ENCODE peak calls at places on chromosomes 3 and 15, in four cellular contexts. A, F, Z and R are unnamed samples.

GRCh38 chr3:187522293-187522692 is 147.9 kb downstream of the SST start:
- DNase-seq in A (no peak), F (no peak), Z (no peak), R (no peak)

GRCh38 chr15:20340931-20341661 is 200.5 kb downstream of the GOLGA6L6 start:
- DNase-seq in A (peak), Z (no peak), F (no peak), R (peak)

GRCh38 chr3:146164951-146165350 is 4.0 kb upstream of the PLOD2 start:
- DNase-seq in Z (peak), F (no peak), A (no peak), R (no peak)

GRCh38 chr15:67173015-67173414 is 81.4 kb downstream of the AAGAB start:
- DNase-seq in F (no peak), Z (no peak), A (no peak), R (no peak)

GRCh38 chr15:59531066-59531465 is 80.5 kb upstream of the GCNT3 start:
- DNase-seq in A (no peak), F (no peak), Z (no peak), R (no peak)

GRCh38 chr15:78035319-78035718 is 42.2 kb downstream of the TBC1D2B start:
- DNase-seq in A (peak), F (no peak), Z (no peak), R (no peak)

GRCh38 chr15:49064884-49065283 is 18.6 kb upstream of the SECISBP2L start:
- DNase-seq in A (no peak), F (no peak), Z (no peak), R (no peak)

GRCh38 chr3:65412591-65412990 is 626.1 kb downstream of the MAGI1 start:
- DNase-seq in A (peak), F (no peak), Z (peak), R (no peak)

GRCh38 chr15:98842192-98842972 is 165.2 kb downstream of the PGPEP1L start:
- DNase-seq in F (no peak), Z (peak), A (no peak), R (peak)

GRCh38 chr15:89768071-89768500 is 8.0 kb upstream of the MESP2 start:
- DNase-seq in F (peak), A (no peak), Z (no peak), R (no peak)

GRCh38 chr15:95875141-95875643 is 455.3 kb upstream of the NR2F2 start:
- DNase-seq in Z (peak), F (peak), A (no peak), R (peak)

GRCh38 chr3:52136513-52136912 is 17.7 kb downstream of the POC1A start:
- DNase-seq in A (peak), Z (peak), F (no peak), R (no peak)

GRCh38 chr3:195184716-195185421 is 86.1 kb downstream of the XXYLT1 start:
- DNase-seq in A (no peak), F (no peak), Z (no peak), R (no peak)

GRCh38 chr3:64674591-64675076 is 13.2 kb downstream of the ADAMTS9 start:
- DNase-seq in F (peak), A (no peak), Z (no peak), R (no peak)

GRCh38 chr3:24351779-24352469 is 142.7 kb downstream of the THRB start:
- DNase-seq in F (peak), A (peak), Z (no peak), R (no peak)

GRCh38 chr3:11558002-11558401 is 85.7 kb downstream of the VGLL4 start:
- DNase-seq in F (peak), Z (peak), A (no peak), R (peak)

GRCh38 chr15:74275957-74276356 is 39.8 kb downstream of the CCDC33 start:
- DNase-seq in Z (peak), A (no peak), F (no peak), R (no peak)

GRCh38 chr3:195925746-195926145 is 17.4 kb upstream of the TNK2 start:
- DNase-seq in Z (no peak), A (no peak), F (no peak), R (no peak)

GRCh38 chr15:29863438-29863837 is 41.2 kb upstream of the TJP1 start:
- DNase-seq in F (no peak), A (no peak), Z (no peak), R (no peak)

GRCh38 chr15:78570710-78571109 is 5.4 kb downstream of the CHRNA5 start:
- DNase-seq in Z (peak), A (no peak), F (no peak), R (no peak)

GRCh38 chr3:10745392-10745791 is 70.6 kb upstream of the SLC6A11 start:
- DNase-seq in F (no peak), A (no peak), Z (no peak), R (no peak)

GRCh38 chr3:45181496-45181895 is 35.3 kb upstream of the CDCP1 start:
- DNase-seq in F (no peak), Z (no peak), A (no peak), R (no peak)

GRCh38 chr3:163056874-163057497 is 1560.4 kb downstream of the OTOL1 start:
- DNase-seq in A (no peak), F (peak), Z (peak), R (peak)

GRCh38 chr3:45560270-45561020 is 34.1 kb upstream of the LIMD1 start:
- DNase-seq in Z (no peak), A (peak), F (peak), R (no peak)

GRCh38 chr3:103786296-103786695 is 1351.5 kb downstream of the ZPLD1 start:
- DNase-seq in F (no peak), A (no peak), Z (peak), R (no peak)

GRCh38 chr3:134607054-134608022 is 43.5 kb downstream of the KY start:
- DNase-seq in Z (no peak), F (no peak), A (no peak), R (no peak)

GRCh38 chr3:98110191-98110908 is 20.2 kb upstream of the OR5H1 start:
- DNase-seq in F (no peak), A (no peak), Z (peak), R (no peak)

GRCh38 chr3:23236890-23237289 is 33.8 kb downstream of the UBE2E2 start:
- DNase-seq in Z (no peak), F (no peak), A (no peak), R (no peak)

GRCh38 chr3:50572801-50573371 is 3.6 kb downstream of the HEMK1 start:
- DNase-seq in F (no peak), Z (no peak), A (no peak), R (no peak)

GRCh38 chr15:50820808-50821382 is 55.4 kb upstream of the SPPL2A start:
- DNase-seq in F (no peak), A (no peak), Z (peak), R (peak)

GRCh38 chr3:197378987-197379718 is 80.7 kb upstream of the DLG1 start:
- DNase-seq in F (no peak), Z (no peak), A (no peak), R (no peak)

GRCh38 chr15:29670945-29671307 is 151.3 kb downstream of the TJP1 start:
- DNase-seq in A (no peak), F (peak), Z (peak), R (peak)

GRCh38 chr3:162994165-162994564 is 1497.6 kb downstream of the OTOL1 start:
- DNase-seq in A (no peak), Z (no peak), F (no peak), R (no peak)

GRCh38 chr15:72502220-72502809 is 28.2 kb downstream of the ARIH1 start:
- DNase-seq in A (no peak), Z (no peak), F (no peak), R (no peak)

GRCh38 chr3:191686626-191687025 is 225.7 kb downstream of the PYDC2 start:
- DNase-seq in A (no peak), F (no peak), Z (no peak), R (no peak)

GRCh38 chr3:184683900-184684560 is 27.8 kb downstream of the MAGEF1 start:
- DNase-seq in A (no peak), Z (no peak), F (no peak), R (no peak)

GRCh38 chr3:72844436-72844999 is 3.7 kb downstream of the SHQ1 start:
- DNase-seq in F (no peak), Z (peak), A (no peak), R (peak)

GRCh38 chr3:12818773-12819172 is 22.3 kb downstream of the CAND2 start:
- DNase-seq in F (no peak), A (no peak), Z (no peak), R (no peak)